ENCODE peak calls at places on chromosomes 5 and 9, in four cellular contexts. One of them, this sample, is unnamed.

GRCh38 chr5:149442563-149443182 is 63.6 kb upstream of the IL17B start:
- DNase-seq in HCT116: no peak
- DNase-seq in keratinocyte: peak
- DNase-seq in A172: peak
- DNase-seq in this sample: peak

GRCh38 chr5:124730381-124730780 is 16.1 kb downstream of the ZNF608 start:
- DNase-seq in HCT116: no peak
- DNase-seq in keratinocyte: no peak
- DNase-seq in A172: no peak
- DNase-seq in this sample: no peak

GRCh38 chr9:19404278-19405075 is 4.3 kb upstream of the ACER2 start:
- DNase-seq in HCT116: no peak
- DNase-seq in keratinocyte: peak
- DNase-seq in A172: no peak
- DNase-seq in this sample: no peak

GRCh38 chr5:142749321-142749720 is 20.9 kb upstream of the ARHGAP26 start:
- DNase-seq in HCT116: no peak
- DNase-seq in keratinocyte: no peak
- DNase-seq in A172: peak
- DNase-seq in this sample: no peak

GRCh38 chr5:156219483-156219882 is 107.5 kb upstream of the SGCD start:
- DNase-seq in HCT116: no peak
- DNase-seq in keratinocyte: no peak
- DNase-seq in A172: no peak
- DNase-seq in this sample: no peak

GRCh38 chr9:117414906-117415583 is at the start of gene ASTN2:
- DNase-seq in HCT116: no peak
- DNase-seq in keratinocyte: no peak
- DNase-seq in A172: no peak
- DNase-seq in this sample: no peak

GRCh38 chr9:117265253-117265652 is 149.6 kb downstream of the ASTN2 start:
- DNase-seq in HCT116: no peak
- DNase-seq in keratinocyte: no peak
- DNase-seq in A172: no peak
- DNase-seq in this sample: no peak

GRCh38 chr9:101381833-101382342 is 2.9 kb downstream of the BAAT start:
- DNase-seq in HCT116: no peak
- DNase-seq in keratinocyte: no peak
- DNase-seq in A172: no peak
- DNase-seq in this sample: no peak

GRCh38 chr9:27033815-27034403 is 28.4 kb upstream of the LRRC19 start:
- DNase-seq in HCT116: peak
- DNase-seq in keratinocyte: no peak
- DNase-seq in A172: peak
- DNase-seq in this sample: peak

GRCh38 chr9:132914924-132915323 is 29.5 kb downstream of the TSC1 start:
- DNase-seq in HCT116: no peak
- DNase-seq in keratinocyte: no peak
- DNase-seq in A172: no peak
- DNase-seq in this sample: no peak

GRCh38 chr5:139660105-139660915 is 12.2 kb downstream of the CXXC5 start:
- DNase-seq in HCT116: no peak
- DNase-seq in keratinocyte: no peak
- DNase-seq in A172: peak
- DNase-seq in this sample: no peak

GRCh38 chr5:78964889-78965288 is 20.2 kb downstream of the ARSB start:
- DNase-seq in HCT116: peak
- DNase-seq in keratinocyte: no peak
- DNase-seq in A172: peak
- DNase-seq in this sample: no peak

GRCh38 chr5:159405611-159406031 is 75.3 kb upstream of the IL12B start:
- DNase-seq in HCT116: no peak
- DNase-seq in keratinocyte: no peak
- DNase-seq in A172: no peak
- DNase-seq in this sample: no peak

GRCh38 chr5:89342106-89342876 is 459.3 kb upstream of the MEF2C start:
- DNase-seq in HCT116: no peak
- DNase-seq in keratinocyte: no peak
- DNase-seq in A172: no peak
- DNase-seq in this sample: no peak

GRCh38 chr9:131094622-131095021 is 1.7 kb upstream of the AIF1L start:
- DNase-seq in HCT116: no peak
- DNase-seq in keratinocyte: no peak
- DNase-seq in A172: no peak
- DNase-seq in this sample: no peak

GRCh38 chr9:7879551-7880245 is 80.1 kb upstream of the DMAC1 start:
- DNase-seq in HCT116: no peak
- DNase-seq in keratinocyte: no peak
- DNase-seq in A172: peak
- DNase-seq in this sample: peak

GRCh38 chr9:136661641-136662325 is 933 bp upstream of the EGFL7 start:
- DNase-seq in HCT116: no peak
- DNase-seq in keratinocyte: no peak
- DNase-seq in A172: no peak
- DNase-seq in this sample: no peak

GRCh38 chr9:89489548-89490527 is 8.1 kb downstream of the SEMA4D start:
- DNase-seq in HCT116: no peak
- DNase-seq in keratinocyte: no peak
- DNase-seq in A172: no peak
- DNase-seq in this sample: no peak

GRCh38 chr9:130905125-130905901 is 8.7 kb upstream of the QRFP start:
- DNase-seq in HCT116: no peak
- DNase-seq in keratinocyte: no peak
- DNase-seq in A172: no peak
- DNase-seq in this sample: no peak

GRCh38 chr5:143933434-143933833 is 121.5 kb downstream of the HMHB1 start:
- DNase-seq in HCT116: no peak
- DNase-seq in keratinocyte: no peak
- DNase-seq in A172: no peak
- DNase-seq in this sample: no peak

GRCh38 chr5:123264399-123264798 is 158.8 kb downstream of the CEP120 start:
- DNase-seq in HCT116: no peak
- DNase-seq in keratinocyte: no peak
- DNase-seq in A172: no peak
- DNase-seq in this sample: no peak

GRCh38 chr9:78097541-78097940 is 65.9 kb upstream of the GNAQ start:
- DNase-seq in HCT116: no peak
- DNase-seq in keratinocyte: no peak
- DNase-seq in A172: no peak
- DNase-seq in this sample: no peak

GRCh38 chr5:144313147-144313726 is 142.6 kb downstream of the KCTD16 start:
- DNase-seq in HCT116: no peak
- DNase-seq in keratinocyte: no peak
- DNase-seq in A172: no peak
- DNase-seq in this sample: no peak

GRCh38 chr5:127995556-127995955 is 88.0 kb upstream of the SLC12A2 start:
- DNase-seq in HCT116: no peak
- DNase-seq in keratinocyte: no peak
- DNase-seq in A172: no peak
- DNase-seq in this sample: no peak

GRCh38 chr5:55610518-55610917 is 75.8 kb upstream of the PLPP1 start:
- DNase-seq in HCT116: no peak
- DNase-seq in keratinocyte: no peak
- DNase-seq in A172: no peak
- DNase-seq in this sample: no peak

GRCh38 chr9:84207443-84208032 is 133.0 kb downstream of the SLC28A3 start:
- DNase-seq in HCT116: no peak
- DNase-seq in keratinocyte: no peak
- DNase-seq in A172: no peak
- DNase-seq in this sample: no peak

GRCh38 chr5:115455241-115455640 is 89.3 kb downstream of the FEM1C start:
- DNase-seq in HCT116: no peak
- DNase-seq in keratinocyte: no peak
- DNase-seq in A172: peak
- DNase-seq in this sample: no peak

GRCh38 chr9:6930827-6931226 is 173.1 kb downstream of the KDM4C start:
- DNase-seq in HCT116: no peak
- DNase-seq in keratinocyte: no peak
- DNase-seq in A172: no peak
- DNase-seq in this sample: no peak

GRCh38 chr9:36787709-36788108 is 215.0 kb downstream of the MELK start:
- DNase-seq in HCT116: no peak
- DNase-seq in keratinocyte: no peak
- DNase-seq in A172: no peak
- DNase-seq in this sample: no peak

GRCh38 chr9:90880669-90881068 is 79.0 kb downstream of the SYK start:
- DNase-seq in HCT116: no peak
- DNase-seq in keratinocyte: no peak
- DNase-seq in A172: no peak
- DNase-seq in this sample: no peak

GRCh38 chr5:87627360-87627759 is 214.6 kb upstream of the CCNH start:
- DNase-seq in HCT116: no peak
- DNase-seq in keratinocyte: no peak
- DNase-seq in A172: no peak
- DNase-seq in this sample: no peak

GRCh38 chr5:149559712-149560111 is 8.5 kb upstream of the CSNK1A1 start:
- DNase-seq in HCT116: no peak
- DNase-seq in keratinocyte: no peak
- DNase-seq in A172: no peak
- DNase-seq in this sample: no peak

GRCh38 chr9:71037521-71037920 is 83.9 kb downstream of the TRPM3 start:
- DNase-seq in HCT116: no peak
- DNase-seq in keratinocyte: no peak
- DNase-seq in A172: no peak
- DNase-seq in this sample: no peak

GRCh38 chr9:37417252-37417803 is 5.2 kb upstream of the GRHPR start:
- DNase-seq in HCT116: no peak
- DNase-seq in keratinocyte: no peak
- DNase-seq in A172: no peak
- DNase-seq in this sample: no peak

GRCh38 chr9:118034701-118035100 is 330.5 kb downstream of the TLR4 start:
- DNase-seq in HCT116: no peak
- DNase-seq in keratinocyte: no peak
- DNase-seq in A172: no peak
- DNase-seq in this sample: no peak

GRCh38 chr5:120108586-120109254 is 355.4 kb upstream of the PRR16 start:
- DNase-seq in HCT116: no peak
- DNase-seq in keratinocyte: no peak
- DNase-seq in A172: no peak
- DNase-seq in this sample: no peak

This sample was measured in stimulated activated naive CD8-positive, alpha-beta T cell treated with anti-CD3 and anti-CD28 coated beads, Interleukin-15, Interleukin-2, amounts not matched to agents 100 U/mL and 50 U/mL, for 24 hours.